ENCODE peak calls at places on chromosomes 7 and 10, in four cellular contexts. W is suprapubic skin, O is sigmoid colon, T is SK-N-SH. V is an unnamed sample.

GRCh38 chr7:130222-130572 is 62.2 kb upstream of the FAM20C start:
- DNase-seq in W (no peak), O (peak; percentile 85), T (no peak), V (no peak)

GRCh38 chr7:135245826-135246825 is 12.5 kb downstream of the STRA8 start:
- DNase-seq in W (no peak), O (peak; percentile 20), T (peak; percentile 24), V (no peak)

GRCh38 chr10:74991435-74991834 is 120.0 kb upstream of the SAMD8 start:
- DNase-seq in W (no peak), O (no peak), T (peak; percentile 17), V (no peak)

GRCh38 chr10:85851300-85851699 is 515.3 kb downstream of the GRID1 start:
- DNase-seq in W (no peak), O (no peak), T (no peak), V (no peak)

GRCh38 chr7:94330474-94331027 is 64.1 kb upstream of the COL1A2 start:
- DNase-seq in W (no peak), O (no peak), T (no peak), V (no peak)

GRCh38 chr10:99369551-99369950 is 40.4 kb downstream of the CNNM1 start:
- DNase-seq in W (no peak), O (no peak), T (no peak), V (no peak)

GRCh38 chr10:80199828-80200227 is 5.5 kb downstream of the ANXA11 start:
- DNase-seq in W (peak; percentile 71), O (no peak), T (no peak), V (no peak)

GRCh38 chr7:134278502-134279153 is 38.1 kb downstream of the SLC35B4 start:
- DNase-seq in W (no peak), O (no peak), T (no peak), V (no peak)

GRCh38 chr7:157722137-157723060 is 385.6 kb downstream of the DNAJB6 start:
- DNase-seq in W (peak; percentile 32), O (peak; percentile 53), T (no peak), V (no peak)

GRCh38 chr7:151020231-151020630 is 4.1 kb downstream of the ATG9B start:
- DNase-seq in W (no peak), O (no peak), T (no peak), V (no peak)

DNA sequence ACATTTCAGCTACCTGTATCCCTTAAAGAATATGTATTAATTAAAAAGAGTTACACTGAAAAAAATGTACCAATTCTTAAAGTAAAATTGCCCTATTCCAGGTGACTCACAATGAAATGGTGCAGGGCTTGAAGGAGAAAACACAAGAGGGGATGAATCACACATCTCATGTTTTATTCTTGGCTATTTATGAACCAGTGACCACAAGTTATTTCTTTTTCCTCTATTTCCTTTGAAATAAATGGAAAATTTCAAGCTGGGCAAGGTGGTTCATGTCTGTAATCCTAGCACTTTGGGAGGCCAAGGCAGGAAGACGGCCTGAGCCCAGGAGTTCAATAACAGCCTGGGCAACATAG is 106.8 kb downstream of the UBE2H start:
- DNase-seq in W (no peak), O (no peak), T (no peak), V (no peak)
- TF ChIP-seq EP300 in W (no peak), O (no peak), T (peak; percentile 89), V (no peak)

GRCh38 chr7:26858229-26858568 is 6.2 kb downstream of the SKAP2 start:
- DNase-seq in W (no peak), O (no peak), T (no peak), V (no peak)
- TF ChIP-seq EP300 in W (no peak), O (no peak), T (no peak), V (no peak)

GRCh38 chr7:29248713-29249382 is 54.3 kb downstream of the CHN2 start:
- DNase-seq in W (no peak), O (no peak), T (no peak), V (no peak)
- TF ChIP-seq EP300 in W (no peak), O (no peak), T (no peak), V (no peak)

GRCh38 chr10:73779539-73780197 is 2.2 kb upstream of the CHCHD1 start:
- DNase-seq in W (no peak), O (no peak), T (no peak), V (no peak)

GRCh38 chr10:73780966-73781365 is 882 bp upstream of the CHCHD1 start:
- DNase-seq in W (no peak), O (peak; percentile 58), T (no peak), V (no peak)

GRCh38 chr10:73781548-73781878 is 335 bp upstream of the CHCHD1 start:
- DNase-seq in W (no peak), O (no peak), T (no peak), V (no peak)

GRCh38 chr10:73780301-73780700 is 1.5 kb upstream of the CHCHD1 start:
- DNase-seq in W (no peak), O (peak; percentile 55), T (no peak), V (peak; percentile 30)

DNA sequence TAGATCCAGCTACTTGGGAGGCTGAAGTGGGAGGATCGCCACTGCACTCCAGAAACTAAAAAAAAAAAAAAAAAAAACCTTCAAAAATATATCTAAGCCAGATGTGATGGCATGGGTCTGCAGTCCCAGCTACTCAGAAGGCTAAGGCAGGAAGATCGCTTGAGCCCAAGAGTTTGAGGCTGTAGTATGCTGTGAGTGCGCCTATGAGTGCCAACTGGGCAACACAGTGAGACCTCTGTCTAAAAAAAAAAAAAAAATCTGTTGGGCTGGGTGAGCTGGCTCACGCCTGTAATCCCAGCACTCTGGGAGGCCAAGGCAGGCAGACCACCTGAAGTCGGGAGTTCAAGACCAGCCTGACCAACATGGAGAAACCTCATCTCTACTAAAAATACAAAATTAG is 2.8 kb upstream of the CHCHD1 start:
- DNase-seq in W (no peak), O (peak; percentile 14), T (no peak), V (no peak)
- TF ChIP-seq EP300 in W (no peak), O (no peak), T (no peak), V (no peak)

GRCh38 chr7:66654275-66655112 is 25.8 kb downstream of the KCTD7 start:
- DNase-seq in W (peak; percentile 99), O (peak; percentile 99), T (peak; percentile 100), V (peak; percentile 99)
- TF ChIP-seq EP300 in W (no peak), O (peak; percentile 45), T (peak; percentile 29), V (peak; percentile 12)

DNA sequence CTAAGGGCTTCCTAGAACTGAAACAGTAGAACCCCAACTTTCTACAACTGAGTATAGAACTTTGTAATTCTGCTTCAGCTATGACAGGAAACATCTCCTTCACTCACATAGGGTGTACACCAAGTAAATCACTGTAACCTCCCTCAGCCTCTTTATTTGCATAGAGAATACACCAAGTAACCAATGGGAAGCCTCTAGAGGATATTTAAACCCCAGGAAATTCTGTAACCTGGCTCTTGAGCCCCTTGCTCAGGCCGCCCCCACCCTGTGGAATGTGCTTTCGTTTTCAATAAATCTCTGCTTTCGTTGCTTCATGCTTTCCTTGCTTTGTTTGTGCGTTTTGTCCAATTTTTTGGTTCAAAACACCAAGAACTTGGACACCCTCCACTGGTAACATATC is 60.3 kb downstream of the CLRN3 start:
- DNase-seq in W (no peak), O (no peak), T (no peak), V (peak; percentile 43)
- TF ChIP-seq EP300 in W (no peak), O (no peak), T (no peak), V (no peak)

GRCh38 chr10:11746883-11747539 is 4.8 kb downstream of the ECHDC3 start:
- DNase-seq in W (no peak), O (no peak), T (no peak), V (no peak)
- TF ChIP-seq EP300 in W (no peak), O (peak; percentile 75), T (no peak), V (no peak)

GRCh38 chr10:71225291-71226058 is 13.1 kb downstream of the UNC5B start:
- DNase-seq in W (peak; percentile 46), O (peak; percentile 50), T (no peak), V (no peak)

GRCh38 chr10:71222541-71223364 is 10.4 kb downstream of the UNC5B start:
- DNase-seq in W (no peak), O (peak; percentile 48), T (no peak), V (no peak)

GRCh38 chr10:71221586-71222202 is 9.3 kb downstream of the UNC5B start:
- DNase-seq in W (no peak), O (peak; percentile 9), T (no peak), V (no peak)

GRCh38 chr10:71220689-71221540 is 8.5 kb downstream of the UNC5B start:
- DNase-seq in W (no peak), O (peak; percentile 50), T (no peak), V (no peak)

GRCh38 chr10:71223365-71224058 is 11.1 kb downstream of the UNC5B start:
- DNase-seq in W (no peak), O (peak; percentile 50), T (peak; percentile 84), V (peak; percentile 21)
- TF ChIP-seq EP300 in W (no peak), O (no peak), T (no peak), V (no peak)

DNA sequence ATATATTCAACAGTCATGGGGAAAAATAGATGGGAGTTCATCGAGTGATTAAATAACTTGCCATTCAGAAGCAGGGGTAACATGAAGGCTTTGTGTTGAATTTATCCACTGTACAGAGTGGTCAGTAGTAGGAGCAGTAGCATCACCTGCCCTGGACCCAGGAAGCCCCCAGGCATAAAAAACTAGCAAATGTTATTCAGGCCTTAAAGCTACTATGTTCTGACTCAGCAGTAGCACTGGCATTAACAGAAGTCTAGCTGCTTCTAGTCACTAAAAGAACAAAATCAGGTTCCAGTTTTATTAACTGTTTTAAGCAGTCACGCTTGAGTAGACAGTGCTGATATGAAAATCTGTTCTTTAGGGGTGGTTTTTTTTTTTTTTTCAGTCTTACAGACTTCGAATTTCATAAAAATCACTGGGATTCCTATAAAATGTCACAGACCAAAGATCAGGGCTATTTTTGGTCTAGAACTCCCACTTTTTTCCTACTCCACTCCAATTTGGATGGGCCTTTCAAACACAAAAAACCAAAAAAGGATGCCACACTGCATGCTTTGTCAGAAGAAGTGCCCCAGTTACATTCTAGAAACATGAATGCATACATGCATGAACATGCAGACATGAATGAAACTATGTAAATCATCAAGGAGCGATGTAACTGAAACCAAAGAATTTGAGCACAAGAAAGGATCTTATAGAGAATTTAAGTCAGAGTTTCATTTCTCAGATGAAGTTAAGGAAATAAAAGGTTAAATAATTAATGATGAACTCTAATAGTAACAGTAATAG is 31.6 kb upstream of the FAM133B start:
- DNase-seq in W (no peak), O (no peak), T (no peak), V (no peak)
- TF ChIP-seq EP300 in W (no peak), O (no peak), T (no peak), V (no peak)

GRCh38 chr7:101277155-101277554 is 32.3 kb upstream of the FIS1 start:
- DNase-seq in W (no peak), O (no peak), T (no peak), V (no peak)

GRCh38 chr7:101278461-101279292 is 33.8 kb upstream of the FIS1 start:
- DNase-seq in W (no peak), O (no peak), T (no peak), V (no peak)

GRCh38 chr7:101269664-101270063 is 24.8 kb upstream of the FIS1 start:
- DNase-seq in W (no peak), O (no peak), T (no peak), V (no peak)

GRCh38 chr7:101271021-101271420 is 26.1 kb upstream of the FIS1 start:
- DNase-seq in W (no peak), O (no peak), T (no peak), V (no peak)

DNA sequence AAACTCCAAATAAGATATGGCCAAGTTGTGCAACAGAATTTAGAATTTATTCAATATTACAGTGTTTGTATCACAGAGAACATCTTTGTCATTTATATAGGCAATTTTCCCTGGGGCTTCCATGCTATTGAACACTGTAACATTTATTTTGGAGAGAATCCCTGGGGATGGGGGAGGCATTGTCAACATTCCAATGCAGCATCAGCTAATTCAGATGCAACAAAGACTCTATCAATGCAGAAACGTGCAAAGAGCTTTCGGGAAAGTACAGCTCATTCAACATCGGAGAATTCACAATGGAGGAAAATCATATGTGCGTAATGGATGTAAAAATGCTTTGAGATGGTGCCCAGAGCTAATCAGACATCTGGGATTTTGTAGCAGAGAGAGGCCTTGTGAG is 28.2 kb upstream of the FIS1 start:
- DNase-seq in W (no peak), O (no peak), T (no peak), V (no peak)
- TF ChIP-seq EP300 in W (no peak), O (no peak), T (no peak), V (no peak)

V was measured in ovary.